ENCODE peak calls at places on chromosomes 13 and 19, in ten cellular contexts. X, E, G, O, M, Q, I, C, W and T are unnamed samples.
A peak's percentile ranks its signal among the peaks of the same experiment; 100 is the strongest.

GRCh38 chr19:38975214-38975860 is at the start of gene FBXO17:
- DNase-seq in Q (no peak), E (no peak), O (no peak), G (no peak), X (peak; percentile 75), C (no peak), M (peak; percentile 56), W (peak; percentile 30), I (no peak), T (no peak)

GRCh38 chr19:18771328-18772242 is 19.5 kb downstream of the COMP start:
- DNase-seq in O (no peak), X (no peak), M (no peak), E (peak; percentile 34), I (no peak), Q (no peak), C (no peak), G (no peak), W (no peak), T (no peak)

GRCh38 chr13:110266983-110267382 is 40.0 kb downstream of the COL4A1 start:
- DNase-seq in C (no peak), G (no peak), O (no peak), E (no peak), Q (no peak), X (peak; percentile 55), M (no peak), I (no peak), W (no peak), T (no peak)

GRCh38 chr19:16051254-16052025 is 24.9 kb upstream of the TPM4 start:
- DNase-seq in M (no peak), W (no peak), I (no peak), C (peak; percentile 57), Q (no peak), G (peak; percentile 57), E (no peak), O (no peak), X (no peak), T (no peak)

GRCh38 chr19:15251749-15252397 is 19.6 kb upstream of the EPHX3 start:
- DNase-seq in I (no peak), E (peak; percentile 44), X (peak; percentile 79), W (no peak), M (peak; percentile 78), C (no peak), G (no peak), Q (no peak), O (no peak), T (no peak)

GRCh38 chr13:50085063-50085462 is 69.8 kb downstream of the KCNRG start:
- DNase-seq in W (no peak), M (no peak), G (no peak), E (peak; percentile 65), Q (peak; percentile 47), C (peak; percentile 10), O (no peak), I (no peak), X (no peak), T (no peak)

GRCh38 chr13:32443111-32443510 is 15.2 kb upstream of the N4BP2L1 start:
- DNase-seq in C (peak; percentile 48), M (no peak), E (peak; percentile 82), G (peak; percentile 33), O (no peak), I (no peak), W (no peak), Q (no peak), X (no peak), T (peak; percentile 60)

GRCh38 chr13:51687928-51688714 is 103.9 kb downstream of the WDFY2 start:
- DNase-seq in I (no peak), C (no peak), G (no peak), O (no peak), M (no peak), E (no peak), W (no peak), Q (no peak), X (no peak), T (no peak)

GRCh38 chr13:99614465-99614885 is 113.2 kb downstream of the TM9SF2 start:
- DNase-seq in C (peak; percentile 38), G (no peak), Q (peak; percentile 48), I (no peak), X (no peak), O (no peak), E (peak; percentile 5), W (no peak), M (peak; percentile 40), T (no peak)

GRCh38 chr13:112952759-112953541 is 16.1 kb upstream of the MCF2L start:
- DNase-seq in E (no peak), X (no peak), O (no peak), M (no peak), C (no peak), Q (no peak), I (no peak), G (no peak), W (no peak), T (no peak)

GRCh38 chr13:109517516-109517915 is 268.9 kb downstream of the IRS2 start:
- DNase-seq in X (no peak), C (no peak), G (no peak), M (no peak), O (no peak), I (no peak), E (peak; percentile 22), W (no peak), Q (no peak), T (no peak)

GRCh38 chr13:43300817-43301216 is 277.4 kb downstream of the DNAJC15 start:
- DNase-seq in Q (peak; percentile 13), C (no peak), X (no peak), W (no peak), I (no peak), E (no peak), G (no peak), O (no peak), M (no peak), T (no peak)

GRCh38 chr19:6568816-6569215 is 22.1 kb downstream of the CD70 start:
- DNase-seq in C (no peak), I (no peak), G (no peak), W (no peak), M (no peak), Q (no peak), X (no peak), O (no peak), E (no peak), T (no peak)

GRCh38 chr19:12639901-12640613 is 26.5 kb downstream of the MAN2B1 start:
- DNase-seq in Q (peak; percentile 74), E (peak; percentile 84), M (no peak), C (peak; percentile 85), W (no peak), X (no peak), G (peak; percentile 94), I (peak; percentile 59), O (peak; percentile 72), T (peak; percentile 4)

GRCh38 chr13:104483631-104484030 is 1417.4 kb upstream of the SLC10A2 start:
- DNase-seq in G (no peak), E (no peak), O (no peak), W (no peak), X (no peak), M (no peak), C (no peak), Q (no peak), I (no peak), T (no peak)

GRCh38 chr13:27419333-27419732 is 5.1 kb upstream of the GTF3A start:
- DNase-seq in W (no peak), O (no peak), Q (no peak), G (no peak), I (no peak), C (no peak), E (no peak), X (no peak), M (no peak), T (no peak)

GRCh38 chr13:34627499-34627898 is 314.6 kb upstream of the NBEA start:
- DNase-seq in M (no peak), Q (no peak), I (no peak), C (no peak), E (peak; percentile 33), X (no peak), O (no peak), W (no peak), G (no peak), T (no peak)

GRCh38 chr13:97535619-97536018 is 101.7 kb downstream of the RAP2A start:
- DNase-seq in W (no peak), I (no peak), Q (no peak), C (no peak), E (no peak), M (peak; percentile 14), X (no peak), O (no peak), G (no peak), T (no peak)

GRCh38 chr19:31570718-31571117 is 221.5 kb upstream of the TSHZ3 start:
- DNase-seq in X (no peak), G (no peak), M (no peak), I (no peak), Q (no peak), O (no peak), C (no peak), W (no peak), E (no peak), T (no peak)

GRCh38 chr19:5627395-5627904 is 4.6 kb downstream of the SAFB start:
- DNase-seq in C (peak; percentile 23), Q (no peak), X (no peak), I (no peak), M (peak; percentile 15), E (no peak), O (no peak), W (no peak), G (peak; percentile 70), T (no peak)

GRCh38 chr19:18173054-18173571 is 500 bp upstream of the IFI30 start:
- DNase-seq in G (no peak), M (no peak), I (no peak), E (no peak), C (no peak), X (no peak), Q (no peak), O (no peak), W (no peak), T (no peak)

GRCh38 chr19:46714523-46715106 is 2.3 kb downstream of the PRKD2 start:
- DNase-seq in M (no peak), Q (no peak), I (peak; percentile 82), G (peak; percentile 72), C (peak; percentile 73), O (peak; percentile 47), E (peak; percentile 91), W (no peak), X (no peak), T (no peak)

GRCh38 chr19:18294467-18294864 is 13.0 kb upstream of the JUND start:
- DNase-seq in Q (no peak), I (peak; percentile 25), C (peak; percentile 90), X (no peak), W (peak; percentile 34), E (peak; percentile 89), M (no peak), G (peak; percentile 95), O (peak; percentile 88), T (peak; percentile 21)